ENCODE peak calls at places on chromosomes 5 and 9, in four cellular contexts. L, E, B and S are unnamed samples.

GRCh38 chr9:8235489-8235888 is 435.9 kb upstream of the DMAC1 start:
- DNase-seq in L (no peak), E (no peak), B (no peak), S (no peak)

GRCh38 chr5:178796165-178796945 is 63.4 kb upstream of the ZNF354B start:
- DNase-seq in L (no peak), E (no peak), B (no peak), S (no peak)

GRCh38 chr5:81971086-81971693 is 633 bp upstream of the ATG10 start:
- DNase-seq in L (no peak), E (no peak), B (peak), S (no peak)

GRCh38 chr5:74595143-74595915 is 45.2 kb downstream of the ENC1 start:
- DNase-seq in L (no peak), E (no peak), B (peak), S (no peak)

GRCh38 chr5:157205708-157206107 is 25.1 kb downstream of the ITK start:
- DNase-seq in L (no peak), E (no peak), B (no peak), S (no peak)

GRCh38 chr5:171168177-171168576 is 140.9 kb upstream of the TLX3 start:
- DNase-seq in L (no peak), E (no peak), B (no peak), S (no peak)

GRCh38 chr5:168291961-168292782 is 727 bp downstream of the WWC1 start:
- DNase-seq in L (no peak), E (no peak), B (no peak), S (no peak)

GRCh38 chr5:10695055-10695649 is 65.9 kb downstream of the DAP start:
- DNase-seq in L (peak), E (peak), B (peak), S (peak)

GRCh38 chr9:117763314-117763713 is 59.1 kb downstream of the TLR4 start:
- DNase-seq in L (no peak), E (no peak), B (peak), S (no peak)

GRCh38 chr9:133514475-133515239 is 10.1 kb downstream of the MYMK start:
- DNase-seq in L (no peak), E (no peak), B (no peak), S (peak)

GRCh38 chr9:81268048-81268447 is 421.3 kb downstream of the TLE1 start:
- DNase-seq in L (no peak), E (no peak), B (peak), S (no peak)

GRCh38 chr9:96674914-96675538 is 19.9 kb upstream of the PRXL2C start:
- DNase-seq in L (no peak), E (no peak), B (peak), S (no peak)

GRCh38 chr9:135468866-135469521 is 10.6 kb upstream of the PPP1R26 start:
- DNase-seq in L (no peak), E (no peak), B (no peak), S (no peak)

GRCh38 chr9:119968837-119969707 is 599.8 kb upstream of the BRINP1 start:
- DNase-seq in L (peak), E (peak), B (peak), S (peak)

GRCh38 chr5:141349917-141350619 is at the start of gene PCDHGB1:
- DNase-seq in L (no peak), E (no peak), B (peak), S (no peak)